ENCODE peak calls at places on chromosome 10, in six cellular contexts. C, O, X, A, Q and W are unnamed samples.

GRCh38 chr10:121732676-121733445 is 134.6 kb upstream of the FGFR2 start:
- DNase-seq in C (no peak), O (no peak), X (no peak), A (no peak), Q (no peak), W (no peak)

GRCh38 chr10:116891208-116891607 is 41.9 kb downstream of the ENO4 start:
- DNase-seq in C (no peak), O (no peak), X (peak; percentile 41), A (peak; percentile 80), Q (peak; percentile 29), W (no peak)

GRCh38 chr10:123270221-123270620 is 116.0 kb downstream of the BUB3 start:
- DNase-seq in C (no peak), O (no peak), X (no peak), A (peak; percentile 33), Q (peak; percentile 63), W (no peak)

GRCh38 chr10:114436941-114437340 is 32.6 kb upstream of the AFAP1L2 start:
- DNase-seq in C (no peak), O (no peak), X (no peak), A (no peak), Q (no peak), W (no peak)

GRCh38 chr10:127424594-127425264 is 124.4 kb upstream of the NPS start:
- DNase-seq in C (no peak), O (no peak), X (no peak), A (no peak), Q (peak; percentile 51), W (no peak)

GRCh38 chr10:60898372-60898771 is 45.6 kb downstream of the RHOBTB1 start:
- DNase-seq in C (no peak), O (no peak), X (no peak), A (no peak), Q (no peak), W (no peak)

GRCh38 chr10:118447478-118447877 is 105.4 kb upstream of the FAM204A start:
- DNase-seq in C (no peak), O (no peak), X (peak; percentile 71), A (peak; percentile 29), Q (peak; percentile 44), W (peak; percentile 8)

GRCh38 chr10:132959296-132959961 is 17.1 kb upstream of the CFAP46 start:
- DNase-seq in C (no peak), O (no peak), X (no peak), A (no peak), Q (no peak), W (no peak)

GRCh38 chr10:102120987-102121738 is 995 bp upstream of the LDB1 start:
- DNase-seq in C (no peak), O (no peak), X (peak; percentile 74), A (no peak), Q (peak; percentile 63), W (peak; percentile 43)

GRCh38 chr10:91652364-91652763 is 19.5 kb upstream of the PPP1R3C start:
- DNase-seq in C (peak; percentile 27), O (no peak), X (no peak), A (peak; percentile 98), Q (peak; percentile 97), W (no peak)

GRCh38 chr10:68871105-68871711 is 29.9 kb upstream of the DDX50 start:
- DNase-seq in C (no peak), O (no peak), X (no peak), A (no peak), Q (peak; percentile 59), W (no peak)
- H3K27ac ChIP-seq in C (no peak overlapping the region), O (peak overlapping the region; percentile 4), X (peak overlapping the region; percentile 50), A (no peak overlapping the region), Q (no peak overlapping the region), W (no peak overlapping the region)

GRCh38 chr10:71230656-71231025 is 18.3 kb downstream of the UNC5B start:
- DNase-seq in C (no peak), O (no peak), X (no peak), A (no peak), Q (no peak), W (no peak)

GRCh38 chr10:71232089-71232998 is 20.0 kb downstream of the UNC5B start:
- DNase-seq in C (no peak), O (peak; percentile 76), X (peak; percentile 76), A (no peak), Q (peak; percentile 67), W (peak; percentile 97)

GRCh38 chr10:71231196-71231595 is 18.8 kb downstream of the UNC5B start:
- DNase-seq in C (no peak), O (no peak), X (no peak), A (no peak), Q (no peak), W (no peak)

GRCh38 chr10:71229726-71230655 is 17.6 kb downstream of the UNC5B start:
- DNase-seq in C (no peak), O (no peak), X (no peak), A (no peak), Q (no peak), W (no peak)

GRCh38 chr10:71228875-71229720 is 16.7 kb downstream of the UNC5B start:
- DNase-seq in C (no peak), O (no peak), X (no peak), A (no peak), Q (no peak), W (no peak)
- H3K27ac ChIP-seq in C (no peak overlapping the region), O (no peak overlapping the region), X (no peak overlapping the region), A (no peak overlapping the region), Q (no peak overlapping the region), W (peak overlapping the region; percentile 95)

GRCh38 chr10:18660816-18661431 is 1.7 kb downstream of the ARL5B start:
- DNase-seq in C (no peak), O (no peak), X (no peak), A (no peak), Q (no peak), W (no peak)
- H3K27ac ChIP-seq in C (no peak overlapping the region), O (no peak overlapping the region), X (no peak overlapping the region), A (peak overlapping the region; percentile 99), Q (no peak overlapping the region), W (no peak overlapping the region)

DNA sequence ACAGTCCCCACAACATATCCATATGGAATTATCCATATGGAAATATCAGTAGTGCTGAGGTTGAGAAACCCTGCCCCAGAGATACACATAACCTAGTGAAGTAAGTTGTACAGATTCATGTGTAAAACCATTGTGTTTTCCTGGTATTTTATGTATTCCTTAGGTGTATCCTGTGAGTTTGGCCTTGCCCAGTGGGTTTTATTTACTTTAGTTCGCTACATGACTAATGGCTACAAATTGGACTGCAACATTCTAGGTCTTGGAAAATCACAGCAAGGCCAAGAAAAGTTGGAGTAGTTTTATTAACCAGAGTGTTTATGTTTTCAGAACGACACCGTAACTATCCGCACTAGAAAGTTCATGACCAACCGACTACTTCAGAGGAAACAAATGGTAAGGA is 1.4 kb downstream of the RPS24 start:
- DNase-seq in C (no peak), O (no peak), X (no peak), A (no peak), Q (peak; percentile 39), W (no peak)
- H3K27ac ChIP-seq in C (peak overlapping the region; percentile 89), O (peak overlapping the region; percentile 82), X (peak overlapping the region; percentile 69), A (peak overlapping the region; percentile 63), Q (no peak overlapping the region), W (no peak overlapping the region)

DNA sequence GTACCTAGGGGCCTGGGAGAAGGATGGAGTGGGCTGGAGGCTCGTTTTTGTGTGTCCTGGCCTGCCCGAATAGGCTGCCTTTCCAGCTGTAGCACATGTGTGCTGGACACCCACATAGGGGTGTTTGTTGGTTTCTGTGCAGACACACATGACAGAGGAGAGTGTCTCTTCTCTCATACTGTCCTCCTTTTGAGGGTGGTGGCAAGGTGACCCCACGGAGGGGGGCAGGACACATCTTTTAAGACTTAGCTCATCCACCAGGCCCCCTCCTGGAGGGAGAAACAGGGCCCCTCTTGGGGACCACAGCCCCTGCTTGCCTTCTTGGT is 72.2 kb upstream of the PPIF start:
- DNase-seq in C (no peak), O (no peak), X (no peak), A (no peak), Q (no peak), W (no peak)
- H3K27ac ChIP-seq in C (no peak overlapping the region), O (peak overlapping the region; percentile 86), X (peak overlapping the region; percentile 87), A (no peak overlapping the region), Q (peak overlapping the region; percentile 92), W (peak overlapping the region; percentile 95)

GRCh38 chr10:99519690-99520039 is 13.1 kb upstream of the NKX2-3 start:
- DNase-seq in C (no peak), O (no peak), X (no peak), A (no peak), Q (no peak), W (no peak)

GRCh38 chr10:99522078-99522479 is 10.7 kb upstream of the NKX2-3 start:
- DNase-seq in C (no peak), O (no peak), X (no peak), A (no peak), Q (no peak), W (no peak)

GRCh38 chr10:99520804-99521473 is 11.8 kb upstream of the NKX2-3 start:
- DNase-seq in C (no peak), O (no peak), X (no peak), A (no peak), Q (no peak), W (no peak)

GRCh38 chr10:99521474-99522077 is 11.2 kb upstream of the NKX2-3 start:
- DNase-seq in C (no peak), O (no peak), X (no peak), A (no peak), Q (no peak), W (no peak)

DNA sequence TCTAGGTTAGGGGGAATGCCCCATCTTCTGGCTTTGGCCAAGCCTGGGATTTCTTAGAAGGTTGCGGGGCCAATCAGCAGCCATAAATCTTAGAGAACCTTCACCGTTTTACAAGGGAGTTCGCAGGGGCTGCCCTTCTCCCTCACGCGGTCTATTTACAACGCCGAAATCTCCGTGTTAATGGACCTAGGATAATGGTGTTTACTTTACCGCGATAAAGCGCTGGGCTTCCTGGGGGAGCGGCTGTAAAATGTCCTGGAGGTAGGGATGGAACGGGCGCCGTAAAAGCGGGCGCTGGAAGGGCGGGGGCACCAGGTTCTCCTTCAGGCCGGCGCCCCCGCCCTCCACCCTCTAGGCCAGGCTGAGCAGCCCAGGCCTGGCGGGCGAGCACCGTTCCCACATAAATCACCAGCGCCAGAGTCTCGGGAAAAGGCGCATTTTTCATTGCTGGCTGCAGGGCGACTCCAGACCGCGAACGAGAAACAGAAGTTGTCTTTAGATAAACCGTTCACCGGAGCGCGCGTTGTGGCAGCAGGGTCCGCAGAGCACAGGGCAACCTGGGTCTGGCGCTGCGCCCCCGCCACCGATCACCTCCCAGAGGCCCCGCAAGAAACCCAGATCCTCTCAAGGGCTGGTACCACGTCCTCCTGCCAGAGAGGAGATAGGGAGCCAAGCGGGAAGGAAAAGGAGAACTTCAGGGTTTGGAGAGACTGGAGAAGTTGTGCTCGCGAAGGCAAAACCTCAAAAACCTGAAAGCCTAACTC is 12.5 kb upstream of the NKX2-3 start:
- DNase-seq in C (no peak), O (no peak), X (no peak), A (no peak), Q (no peak), W (no peak)
- H3K27ac ChIP-seq in C (no peak overlapping the region), O (no peak overlapping the region), X (no peak overlapping the region), A (no peak overlapping the region), Q (no peak overlapping the region), W (no peak overlapping the region)

DNA sequence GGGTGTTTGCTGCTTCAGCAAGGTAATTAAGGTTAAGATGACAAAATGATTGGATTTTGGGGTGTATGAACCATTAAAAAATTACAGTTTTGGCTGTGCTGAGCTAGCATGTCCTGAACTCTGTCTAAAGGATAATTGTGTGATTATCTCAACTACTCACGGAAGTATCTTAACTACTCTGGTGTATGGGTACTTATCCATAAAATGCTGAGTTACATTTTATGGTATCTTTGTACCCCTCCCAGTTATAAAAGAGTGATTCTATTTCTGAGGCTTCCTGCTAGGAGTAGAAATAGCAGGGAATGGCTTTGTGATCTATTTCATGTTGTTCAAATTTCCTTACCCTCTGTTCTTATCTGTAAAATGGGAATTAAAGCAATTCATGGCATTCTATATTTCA is 22.6 kb downstream of the CYP2C18 start:
- DNase-seq in C (no peak), O (no peak), X (no peak), A (no peak), Q (no peak), W (no peak)
- H3K27ac ChIP-seq in C (no peak overlapping the region), O (no peak overlapping the region), X (no peak overlapping the region), A (no peak overlapping the region), Q (no peak overlapping the region), W (no peak overlapping the region)